ENCODE peak calls at places on chromosomes 2 and 18, in ten cellular contexts. N is CD4-positive, alpha-beta T cell; A is NCI-H1436; K is nucleus accumbens; B is HT1080; E is CD8-positive, alpha-beta T cell; U is omental fat pad; H is cardiac fibroblast; M is KBM-7; I is NCI-H1930. R is an unnamed sample.

GRCh38 chr2:231677632-231678104 is 30.7 kb upstream of the PTMA start:
- DNase-seq in N (peak; percentile 83), A (peak; percentile 72), K (peak; percentile 71), B (peak; percentile 84), E (peak; percentile 75), U (peak; percentile 84), H (peak; percentile 86), M (peak; percentile 97), I (peak; percentile 65), R (peak; percentile 88)

GRCh38 chr18:14117611-14118010 is 14.6 kb downstream of the ZNF519 start:
- DNase-seq in N (no peak), A (no peak), K (no peak), B (no peak), E (no peak), U (no peak), H (no peak), M (no peak), I (no peak), R (no peak)

GRCh38 chr18:42736074-42736473 is 379.4 kb downstream of the RIT2 start:
- DNase-seq in N (no peak), A (no peak), K (no peak), B (no peak), E (no peak), U (no peak), H (no peak), M (no peak), I (no peak), R (no peak)

GRCh38 chr18:11689031-11689971 is at the start of gene GNAL:
- DNase-seq in N (peak; percentile 11), A (peak; percentile 54), K (peak; percentile 65), B (peak; percentile 12), E (no peak), U (peak; percentile 49), H (peak; percentile 92), M (peak; percentile 66), I (peak; percentile 38), R (peak; percentile 92)

GRCh38 chr18:24065942-24066341 is 51.4 kb downstream of the TTC39C start:
- DNase-seq in N (no peak), A (no peak), K (no peak), B (no peak), E (no peak), U (no peak), H (no peak), M (peak; percentile 11), I (no peak), R (peak; percentile 21)

GRCh38 chr2:120859814-120860578 is 124.3 kb downstream of the GLI2 start:
- DNase-seq in N (no peak), A (no peak), K (no peak), B (no peak), E (no peak), U (no peak), H (no peak), M (no peak), I (no peak), R (no peak)

GRCh38 chr18:8367217-8367988 is 241.8 kb upstream of the RAB12 start:
- DNase-seq in N (no peak), A (peak; percentile 71), K (peak; percentile 33), B (no peak), E (no peak), U (no peak), H (peak; percentile 11), M (peak; percentile 31), I (no peak), R (peak; percentile 77)

GRCh38 chr2:223222397-223222796 is 170.4 kb downstream of the KCNE4 start:
- DNase-seq in N (no peak), A (no peak), K (no peak), B (peak; percentile 59), E (no peak), U (no peak), H (no peak), M (no peak), I (no peak), R (no peak)

GRCh38 chr2:9657731-9658130 is 26.9 kb upstream of the YWHAQ start:
- DNase-seq in N (no peak), A (no peak), K (no peak), B (no peak), E (no peak), U (no peak), H (no peak), M (no peak), I (no peak), R (no peak)

GRCh38 chr2:220000080-220000479 is 372.6 kb downstream of the SLC4A3 start:
- DNase-seq in N (no peak), A (no peak), K (no peak), B (no peak), E (no peak), U (no peak), H (peak; percentile 24), M (no peak), I (no peak), R (no peak)

GRCh38 chr2:177675256-177676220 is 283.0 kb downstream of the AGPS start:
- DNase-seq in N (no peak), A (no peak), K (peak; percentile 21), B (no peak), E (no peak), U (no peak), H (no peak), M (no peak), I (peak; percentile 50), R (no peak)

GRCh38 chr2:227536445-227536844 is 62.2 kb upstream of the SCYGR2 start:
- DNase-seq in N (no peak), A (no peak), K (no peak), B (no peak), E (no peak), U (no peak), H (peak; percentile 36), M (no peak), I (peak; percentile 2), R (peak; percentile 42)

GRCh38 chr2:162925595-162925994 is 87.0 kb upstream of the KCNH7 start:
- DNase-seq in N (no peak), A (peak; percentile 7), K (no peak), B (no peak), E (no peak), U (no peak), H (no peak), M (no peak), I (no peak), R (no peak)

GRCh38 chr2:240195316-240195861 is 54.9 kb upstream of the OTOS start:
- DNase-seq in N (no peak), A (no peak), K (no peak), B (no peak), E (no peak), U (no peak), H (no peak), M (no peak), I (no peak), R (no peak)

GRCh38 chr2:133062174-133062573 is 392.2 kb upstream of the LYPD1 start:
- DNase-seq in N (no peak), A (no peak), K (no peak), B (no peak), E (no peak), U (no peak), H (no peak), M (no peak), I (no peak), R (no peak)

GRCh38 chr2:185644828-185645227 is 93.8 kb upstream of the FSIP2 start:
- DNase-seq in N (no peak), A (no peak), K (no peak), B (no peak), E (no peak), U (no peak), H (no peak), M (no peak), I (no peak), R (no peak)

GRCh38 chr2:230666885-230667712 is 45.5 kb upstream of the CAB39 start:
- DNase-seq in N (no peak), A (no peak), K (no peak), B (peak; percentile 44), E (no peak), U (no peak), H (peak; percentile 32), M (peak; percentile 88), I (no peak), R (no peak)

GRCh38 chr2:191894681-191895147 is 47.8 kb upstream of the CAVIN2 start:
- DNase-seq in N (no peak), A (no peak), K (no peak), B (peak; percentile 89), E (no peak), U (no peak), H (peak; percentile 70), M (no peak), I (no peak), R (no peak)

GRCh38 chr18:41126541-41127235 is 828.3 kb upstream of the PIK3C3 start:
- DNase-seq in N (no peak), A (no peak), K (no peak), B (peak; percentile 79), E (no peak), U (no peak), H (peak; percentile 33), M (no peak), I (no peak), R (peak; percentile 29)

GRCh38 chr2:32128636-32129035 is 37.0 kb upstream of the SLC30A6 start:
- DNase-seq in N (no peak), A (no peak), K (no peak), B (no peak), E (no peak), U (no peak), H (no peak), M (no peak), I (no peak), R (no peak)

GRCh38 chr2:36708119-36708741 is 11.7 kb downstream of the VIT start:
- DNase-seq in N (no peak), A (no peak), K (no peak), B (peak; percentile 36), E (no peak), U (no peak), H (no peak), M (no peak), I (no peak), R (no peak)

GRCh38 chr18:6874316-6874715 is 144.8 kb downstream of the ARHGAP28 start:
- DNase-seq in N (no peak), A (no peak), K (no peak), B (no peak), E (no peak), U (no peak), H (peak; percentile 25), M (no peak), I (no peak), R (peak; percentile 29)

GRCh38 chr2:121527009-121527682 is 3.5 kb upstream of the RNU4ATAC start:
- DNase-seq in N (no peak), A (no peak), K (no peak), B (no peak), E (no peak), U (no peak), H (peak; percentile 73), M (no peak), I (no peak), R (peak; percentile 60)

GRCh38 chr2:28424799-28425492 is 32.3 kb downstream of the FOSL2 start:
- DNase-seq in N (no peak), A (no peak), K (no peak), B (no peak), E (no peak), U (no peak), H (no peak), M (no peak), I (no peak), R (no peak)

GRCh38 chr18:75060185-75060584 is 148.8 kb downstream of the PTGR3 start:
- DNase-seq in N (no peak), A (no peak), K (no peak), B (no peak), E (no peak), U (no peak), H (no peak), M (no peak), I (no peak), R (no peak)

GRCh38 chr2:222703866-222704265 is 32.4 kb downstream of the MOGAT1 start:
- DNase-seq in N (no peak), A (no peak), K (no peak), B (no peak), E (no peak), U (no peak), H (peak; percentile 22), M (no peak), I (no peak), R (peak; percentile 5)

GRCh38 chr2:61710711-61711110 is 143.1 kb downstream of the FAM161A start:
- DNase-seq in N (no peak), A (no peak), K (no peak), B (no peak), E (no peak), U (no peak), H (no peak), M (no peak), I (no peak), R (peak; percentile 6)

GRCh38 chr2:181140414-181140813 is 160.0 kb downstream of the UBE2E3 start:
- DNase-seq in N (no peak), A (no peak), K (no peak), B (no peak), E (no peak), U (no peak), H (peak; percentile 87), M (no peak), I (peak; percentile 10), R (no peak)

R was measured in cardiac muscle cell.